ENCODE peak calls at places on chromosomes 4 and X, in ten cellular contexts. S is stomach; P is endodermal cell; A is OCI-LY7; Z is CD4-positive, alpha-beta T cell; K is AG04450; G is left ventricle myocardium inferior; D is brain microvascular endothelial cell; T is lower leg skin; E is WTC11. F is an unnamed sample.

GRCh38 chr4:6362896-6363295 is 93.2 kb downstream of the WFS1 start:
- DNase-seq in S (no peak), P (peak), A (peak), Z (peak), K (no peak), G (no peak), D (peak), T (no peak), E (peak), F (no peak)

GRCh38 chr4:183424109-183424751 is 20.2 kb upstream of the CDKN2AIP start:
- DNase-seq in S (no peak), P (no peak), A (no peak), Z (no peak), K (no peak), G (no peak), D (no peak), T (peak), E (no peak), F (no peak)

GRCh38 chr4:706834-707598 is 1.4 kb downstream of the PCGF3 start:
- DNase-seq in S (no peak), P (no peak), A (no peak), Z (no peak), K (no peak), G (no peak), D (no peak), T (no peak), E (no peak), F (no peak)

GRCh38 chr4:177107288-177107901 is 202.3 kb upstream of the NEIL3 start:
- DNase-seq in S (no peak), P (no peak), A (no peak), Z (no peak), K (no peak), G (no peak), D (no peak), T (no peak), E (no peak), F (no peak)

GRCh38 chrX:15567267-15567666 is 33.5 kb downstream of the ACE2 start:
- DNase-seq in S (no peak), P (no peak), A (no peak), Z (no peak), K (no peak), G (no peak), D (no peak), T (no peak), E (no peak), F (no peak)

GRCh38 chr4:36386691-36387090 is 105.3 kb downstream of the DTHD1 start:
- DNase-seq in S (no peak), P (no peak), A (no peak), Z (no peak), K (no peak), G (no peak), D (no peak), T (no peak), E (no peak), F (no peak)

GRCh38 chr4:125639182-125639621 is 324.4 kb downstream of the FAT4 start:
- DNase-seq in S (no peak), P (peak), A (no peak), Z (no peak), K (no peak), G (peak), D (no peak), T (no peak), E (peak), F (no peak)

GRCh38 chrX:31036895-31037294 is 34.9 kb downstream of the FTHL17 start:
- DNase-seq in S (peak), P (peak), A (peak), Z (no peak), K (peak), G (peak), D (peak), T (no peak), E (peak), F (no peak)

GRCh38 chr4:110130578-110131358 is 67.6 kb downstream of the ELOVL6 start:
- DNase-seq in S (no peak), P (no peak), A (no peak), Z (no peak), K (no peak), G (no peak), D (peak), T (no peak), E (no peak), F (no peak)

GRCh38 chr4:29853843-29854242 is 866.3 kb upstream of the PCDH7 start:
- DNase-seq in S (no peak), P (peak), A (no peak), Z (no peak), K (no peak), G (no peak), D (no peak), T (no peak), E (peak), F (no peak)

GRCh38 chr4:51849430-51849829 is 6.5 kb downstream of the DCUN1D4 start:
- DNase-seq in S (no peak), P (no peak), A (no peak), Z (no peak), K (no peak), G (no peak), D (no peak), T (no peak), E (no peak), F (no peak)

GRCh38 chr4:17690898-17691297 is 76.5 kb downstream of the MED28 start:
- DNase-seq in S (no peak), P (no peak), A (no peak), Z (no peak), K (no peak), G (no peak), D (no peak), T (no peak), E (no peak), F (no peak)

GRCh38 chr4:22190855-22191254 is 242.3 kb upstream of the KCNIP4 start:
- DNase-seq in S (no peak), P (no peak), A (no peak), Z (no peak), K (peak), G (no peak), D (peak), T (no peak), E (no peak), F (no peak)

GRCh38 chr4:21780158-21780557 is 168.4 kb downstream of the KCNIP4 start:
- DNase-seq in S (no peak), P (no peak), A (no peak), Z (no peak), K (no peak), G (no peak), D (no peak), T (no peak), E (no peak), F (no peak)

GRCh38 chr4:178556796-178557195 is 1114.6 kb upstream of the AGA start:
- DNase-seq in S (no peak), P (no peak), A (no peak), Z (no peak), K (no peak), G (no peak), D (no peak), T (no peak), E (no peak), F (no peak)

GRCh38 chrX:68894513-68895338 is 65.9 kb downstream of the EFNB1 start:
- DNase-seq in S (peak), P (peak), A (no peak), Z (no peak), K (no peak), G (peak), D (peak), T (peak), E (no peak), F (no peak)

GRCh38 chrX:23883737-23884354 is 23.9 kb downstream of the APOO start:
- DNase-seq in S (no peak), P (peak), A (no peak), Z (no peak), K (no peak), G (no peak), D (peak), T (peak), E (no peak), F (no peak)

GRCh38 chr4:113646456-113646809 is 115.1 kb downstream of the CAMK2D start:
- DNase-seq in S (no peak), P (peak), A (no peak), Z (no peak), K (no peak), G (no peak), D (no peak), T (no peak), E (peak), F (no peak)

GRCh38 chr4:183407128-183407585 is 37.3 kb upstream of the CDKN2AIP start:
- DNase-seq in S (peak), P (peak), A (peak), Z (peak), K (peak), G (peak), D (peak), T (peak), E (peak), F (peak)

GRCh38 chr4:3644849-3645627 is 112.8 kb upstream of the LRPAP1 start:
- DNase-seq in S (no peak), P (no peak), A (no peak), Z (no peak), K (no peak), G (no peak), D (peak), T (peak), E (no peak), F (no peak)

GRCh38 chr4:184476660-184477059 is 2.3 kb upstream of the IRF2 start:
- DNase-seq in S (no peak), P (no peak), A (peak), Z (peak), K (no peak), G (no peak), D (no peak), T (no peak), E (no peak), F (no peak)

GRCh38 chr4:78032446-78032845 is 24.7 kb upstream of the FRAS1 start:
- DNase-seq in S (no peak), P (no peak), A (peak), Z (no peak), K (no peak), G (no peak), D (no peak), T (no peak), E (no peak), F (no peak)
- TF ChIP-seq CTCF in S (no peak), P (no peak), A (peak), Z (no peak), K (no peak), G (peak), D (no peak), T (no peak), E (no peak), F (no peak)

GRCh38 chrX:127038065-127038464 is 218.5 kb downstream of the PRR32 start:
- DNase-seq in S (no peak), P (no peak), A (no peak), Z (no peak), K (no peak), G (no peak), D (no peak), T (no peak), E (no peak), F (no peak)
- TF ChIP-seq CTCF in S (no peak), P (peak), A (peak), Z (no peak), K (no peak), G (peak), D (no peak), T (no peak), E (no peak), F (no peak)

DNA sequence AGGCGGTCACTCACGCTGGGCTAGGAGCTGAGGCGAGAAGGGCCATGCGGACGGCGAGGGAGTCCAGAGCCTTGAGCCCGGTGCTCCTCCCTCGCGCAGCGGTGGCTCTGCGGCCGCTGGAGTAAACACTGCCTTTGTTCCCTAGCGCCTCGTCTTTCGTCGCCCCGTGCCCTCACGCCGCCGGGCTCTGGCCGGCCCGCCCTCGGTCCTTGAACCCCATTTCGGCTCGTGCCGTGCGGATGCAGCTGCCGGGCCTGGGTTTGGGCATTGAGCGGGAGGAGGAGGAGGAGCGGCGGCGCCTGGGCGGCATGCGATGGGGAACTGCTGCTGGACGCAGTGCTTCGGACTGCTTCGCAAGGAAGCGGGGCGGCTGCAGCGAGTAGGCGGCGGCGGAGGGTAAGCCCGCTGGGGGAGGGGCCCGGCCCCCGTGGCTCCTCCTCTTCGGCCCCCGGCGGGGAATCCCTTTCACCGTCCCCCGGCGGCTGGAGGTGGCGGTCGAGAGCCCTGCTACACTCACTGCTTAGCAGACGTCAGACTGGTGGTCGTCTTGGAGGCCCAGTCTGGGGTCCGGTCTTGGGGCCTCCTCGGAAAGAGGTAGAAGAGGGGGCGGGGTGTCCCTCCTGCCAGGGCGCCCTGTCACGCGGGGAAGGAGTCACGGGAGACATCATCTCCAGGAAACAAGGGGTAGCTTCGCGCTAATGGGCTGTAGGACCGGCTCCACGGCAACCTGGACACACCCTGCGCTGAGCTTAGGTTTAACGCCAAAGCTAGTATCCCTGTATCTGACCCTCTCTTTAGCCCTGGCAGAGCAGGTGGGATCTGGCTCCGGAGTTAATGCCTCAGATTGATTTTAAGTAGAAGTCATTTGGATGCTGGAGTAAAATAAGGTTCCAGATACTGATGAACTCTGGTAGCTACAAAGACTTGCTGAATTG is at the start of gene AP1AR:
- DNase-seq in S (peak), P (peak), A (peak), Z (peak), K (no peak), G (peak), D (peak), T (peak), E (peak), F (peak)
- TF ChIP-seq CTCF in S (no peak), P (peak), A (peak), Z (no peak), K (peak), G (peak), D (peak), T (no peak), E (no peak), F (no peak)

DNA sequence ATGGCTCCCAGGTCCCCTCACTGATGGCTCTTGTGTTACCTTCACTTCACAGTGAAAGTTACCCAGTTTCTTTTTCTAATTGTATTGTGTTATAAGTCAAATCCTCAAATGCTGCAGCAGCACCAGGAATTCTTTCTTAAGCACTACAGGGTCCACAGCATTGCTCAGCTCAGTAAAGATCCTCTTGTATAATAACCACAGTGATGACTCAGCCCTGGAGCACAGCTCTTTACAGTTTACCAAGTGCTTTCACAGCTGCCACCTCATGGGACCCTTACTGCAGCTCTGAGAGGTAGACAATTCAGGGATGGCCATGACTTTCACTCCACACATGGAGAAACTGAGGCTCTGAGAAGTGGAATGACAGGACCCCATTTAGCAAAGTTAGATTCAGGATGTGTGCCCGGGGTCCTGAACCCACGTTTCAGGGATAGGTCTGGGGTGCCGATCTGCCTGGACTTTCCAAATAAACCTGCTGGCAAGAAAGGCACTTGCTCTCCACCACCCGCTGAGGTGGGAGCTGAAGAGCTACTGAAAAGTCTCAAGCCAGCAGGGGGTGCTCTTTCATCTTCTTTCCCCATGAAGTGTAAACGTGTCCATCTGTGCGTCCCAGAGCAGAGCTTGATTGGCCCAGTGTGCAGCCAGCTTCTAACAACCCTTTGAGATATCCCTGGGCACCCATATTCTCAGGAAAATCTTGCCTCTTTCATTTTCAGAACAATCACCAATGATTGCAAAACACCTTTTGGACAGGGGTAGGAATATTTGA is 35.7 kb upstream of the GABRQ start:
- DNase-seq in S (no peak), P (peak), A (peak), Z (no peak), K (no peak), G (no peak), D (peak), T (no peak), E (peak), F (no peak)
- TF ChIP-seq CTCF in S (no peak), P (peak), A (peak), Z (no peak), K (no peak), G (no peak), D (no peak), T (no peak), E (no peak), F (no peak)

GRCh38 chr4:175246941-175247340 is 328.8 kb downstream of the ADAM29 start:
- DNase-seq in S (no peak), P (no peak), A (no peak), Z (no peak), K (no peak), G (no peak), D (peak), T (no peak), E (no peak), F (no peak)

GRCh38 chr4:175253184-175253902 is 335.2 kb downstream of the ADAM29 start:
- DNase-seq in S (no peak), P (peak), A (peak), Z (no peak), K (no peak), G (no peak), D (no peak), T (peak), E (no peak), F (no peak)

DNA sequence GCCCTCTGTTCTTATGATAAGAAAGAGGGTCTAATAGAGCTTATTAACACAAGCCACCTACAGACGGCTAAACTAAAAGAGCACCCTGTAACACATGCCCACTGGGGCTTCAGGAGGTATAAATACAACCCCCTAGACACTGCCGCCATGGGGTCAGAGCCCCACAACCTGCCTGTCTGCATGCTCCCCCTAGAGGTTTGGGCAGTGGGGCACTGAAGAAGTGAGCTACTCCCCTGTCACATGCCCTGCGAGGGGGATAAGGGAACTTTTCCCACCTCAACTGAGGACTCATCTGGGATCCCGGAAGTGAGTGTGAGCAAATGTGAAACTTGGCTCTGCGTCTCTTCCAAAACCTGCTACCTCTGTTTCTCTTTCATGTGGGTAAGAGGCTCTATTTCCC is 334.5 kb downstream of the ADAM29 start:
- DNase-seq in S (no peak), P (no peak), A (no peak), Z (no peak), K (no peak), G (no peak), D (no peak), T (peak), E (peak), F (no peak)
- TF ChIP-seq CTCF in S (no peak), P (peak), A (no peak), Z (no peak), K (no peak), G (no peak), D (peak), T (no peak), E (no peak), F (no peak)